ENCODE peak calls at places on chromosomes 11 and 22, in eight cellular contexts. I is AG04449; S is coronary artery; N is CD8-positive, alpha-beta T cell; Q is neural progenitor cell; W is heart right ventricle; F is psoas muscle; P is hepatocyte. H is an unnamed sample.

GRCh38 chr22:30694638-30695350 is at the start of gene OSBP2:
- DNase-seq in I (no peak), S (no peak), N (no peak), Q (peak), W (peak), F (peak), P (peak), H (peak)

GRCh38 chr11:27385245-27385644 is 22.2 kb upstream of the CCDC34 start:
- DNase-seq in I (peak), S (peak), N (no peak), Q (no peak), W (no peak), F (no peak), P (no peak), H (no peak)

GRCh38 chr11:77750757-77751156 is 69.8 kb downstream of the RSF1 start:
- DNase-seq in I (no peak), S (no peak), N (no peak), Q (no peak), W (no peak), F (no peak), P (no peak), H (no peak)

GRCh38 chr11:58127350-58127749 is 2.0 kb upstream of the OR9I1 start:
- DNase-seq in I (no peak), S (no peak), N (no peak), Q (no peak), W (no peak), F (no peak), P (no peak), H (no peak)

GRCh38 chr22:30235687-30236170 is 10.8 kb downstream of the LIF start:
- DNase-seq in I (peak), S (no peak), N (no peak), Q (no peak), W (no peak), F (no peak), P (peak), H (no peak)

GRCh38 chr11:77455740-77456139 is 18.2 kb downstream of the PAK1 start:
- DNase-seq in I (no peak), S (no peak), N (no peak), Q (no peak), W (no peak), F (no peak), P (no peak), H (peak)

GRCh38 chr11:128759597-128759996 is 65.7 kb downstream of the FLI1 start:
- DNase-seq in I (peak), S (no peak), N (no peak), Q (no peak), W (no peak), F (no peak), P (peak), H (no peak)

GRCh38 chr11:76588455-76589325 is 81.9 kb downstream of the LRRC32 start:
- DNase-seq in I (no peak), S (no peak), N (no peak), Q (no peak), W (peak), F (peak), P (peak), H (peak)

GRCh38 chr11:9016916-9017642 is 13.3 kb upstream of the NRIP3 start:
- DNase-seq in I (no peak), S (no peak), N (no peak), Q (peak), W (no peak), F (no peak), P (no peak), H (no peak)

GRCh38 chr11:92384807-92385206 is 160.2 kb downstream of the FAT3 start:
- DNase-seq in I (no peak), S (no peak), N (no peak), Q (no peak), W (no peak), F (no peak), P (no peak), H (no peak)

GRCh38 chr11:97751405-97751804 is 1269.3 kb upstream of the CNTN5 start:
- DNase-seq in I (no peak), S (no peak), N (no peak), Q (no peak), W (peak), F (no peak), P (no peak), H (no peak)

GRCh38 chr11:121733858-121734257 is 281.1 kb upstream of the SORL1-AS1 start:
- DNase-seq in I (no peak), S (no peak), N (no peak), Q (no peak), W (no peak), F (no peak), P (no peak), H (no peak)

GRCh38 chr11:100855466-100856067 is 168.5 kb downstream of the ARHGAP42 start:
- DNase-seq in I (no peak), S (no peak), N (no peak), Q (peak), W (no peak), F (no peak), P (peak), H (peak)

GRCh38 chr11:61962213-61963015 is 5.0 kb downstream of the FTH1 start:
- DNase-seq in I (no peak), S (no peak), N (no peak), Q (no peak), W (no peak), F (no peak), P (no peak), H (no peak)

GRCh38 chr22:17443413-17444203 is 74.3 kb downstream of the CECR2 start:
- DNase-seq in I (no peak), S (no peak), N (no peak), Q (no peak), W (no peak), F (peak), P (no peak), H (no peak)

GRCh38 chr22:50277761-50278160 is 7.6 kb upstream of the MAPK11 start:
- DNase-seq in I (no peak), S (no peak), N (no peak), Q (no peak), W (no peak), F (no peak), P (no peak), H (no peak)

GRCh38 chr11:105937738-105938137 is 84.3 kb downstream of the MSANTD4 start:
- DNase-seq in I (no peak), S (no peak), N (no peak), Q (no peak), W (no peak), F (no peak), P (peak), H (no peak)

GRCh38 chr11:70521475-70522260 is 123.3 kb downstream of the CTTN start:
- DNase-seq in I (no peak), S (no peak), N (no peak), Q (peak), W (no peak), F (peak), P (no peak), H (no peak)

GRCh38 chr11:106076923-106077608 is at the start of gene KBTBD3:
- DNase-seq in I (peak), S (peak), N (peak), Q (peak), W (peak), F (peak), P (peak), H (peak)

GRCh38 chr11:124923296-124923695 is 4.2 kb downstream of the HEPN1 start:
- DNase-seq in I (no peak), S (no peak), N (no peak), Q (no peak), W (no peak), F (no peak), P (no peak), H (no peak)
- TF ChIP-seq CTCF in I (no peak), S (no peak), N (no peak), Q (no peak), W (no peak), F (no peak), P (no peak), H (no peak)

GRCh38 chr11:66338276-66339162 is 2.3 kb upstream of the RIN1 start:
- DNase-seq in I (no peak), S (no peak), N (no peak), Q (no peak), W (no peak), F (peak), P (no peak), H (no peak)

GRCh38 chr11:66335531-66336233 is 552 bp downstream of the RIN1 start:
- DNase-seq in I (no peak), S (peak), N (no peak), Q (peak), W (no peak), F (peak), P (peak), H (no peak)

GRCh38 chr11:66334605-66335442 is 1.4 kb downstream of the RIN1 start:
- DNase-seq in I (no peak), S (peak), N (no peak), Q (no peak), W (no peak), F (peak), P (peak), H (no peak)

GRCh38 chr11:66337103-66337899 is 1.1 kb upstream of the RIN1 start:
- DNase-seq in I (no peak), S (peak), N (no peak), Q (no peak), W (no peak), F (peak), P (no peak), H (no peak)

DNA sequence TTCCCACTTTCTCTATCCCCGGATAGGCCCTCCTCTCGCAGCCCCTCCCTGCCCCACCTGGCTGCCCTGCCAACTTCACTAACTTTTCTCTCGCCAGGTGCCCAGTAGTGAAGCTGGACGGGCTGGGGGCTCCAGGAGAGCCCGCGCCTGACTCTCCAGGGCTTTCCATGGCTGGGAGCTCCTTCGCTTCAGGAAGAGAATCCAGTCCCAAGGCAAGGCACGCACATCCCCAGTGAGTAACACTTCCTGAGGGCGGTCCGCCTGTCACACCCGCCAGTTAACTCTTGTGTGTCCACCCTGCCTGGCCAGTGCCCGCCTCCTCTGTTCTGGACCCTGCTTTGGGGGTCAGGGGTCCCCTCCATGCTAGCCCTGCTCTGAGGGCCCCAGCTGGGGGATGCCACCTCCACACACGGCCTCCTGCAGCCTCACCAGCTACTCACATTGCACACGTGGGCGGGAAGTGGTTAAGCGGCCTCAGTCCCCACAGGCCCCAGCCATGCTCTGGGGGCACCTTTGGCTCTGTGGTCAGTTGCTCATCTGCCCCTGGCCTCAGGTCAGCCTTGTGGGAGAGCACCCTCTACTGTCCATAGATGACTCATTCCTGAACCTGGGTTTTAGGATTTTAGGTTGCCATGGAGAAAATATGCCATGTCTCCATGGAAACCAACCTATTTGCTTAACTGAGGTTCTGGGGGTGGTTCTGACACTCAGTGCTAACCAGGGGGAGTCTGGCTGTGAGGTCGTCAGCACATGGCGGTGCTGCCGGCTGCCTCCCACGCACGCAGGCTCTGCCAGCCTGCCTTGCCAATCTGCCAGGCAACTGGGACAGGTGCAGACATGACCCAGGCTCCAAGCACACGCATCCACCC is at the start of gene RIN1:
- DNase-seq in I (peak), S (peak), N (no peak), Q (peak), W (peak), F (peak), P (peak), H (peak)
- H3K4me3 ChIP-seq in I (peak), S (peak), N (peak), Q (peak), W (peak), F (peak), P (peak), H (no peak)

GRCh38 chr11:115504279-115505158 is at the start of gene CADM1:
- DNase-seq in I (peak), S (peak), N (peak), Q (peak), W (peak), F (peak), P (peak), H (peak)
- TF ChIP-seq CTCF in I (peak), S (peak), N (peak), Q (peak), W (peak), F (peak), P (peak), H (peak)

GRCh38 chr11:117313103-117313502 is 3.0 kb downstream of the BACE1 start:
- DNase-seq in I (no peak), S (no peak), N (no peak), Q (no peak), W (no peak), F (no peak), P (no peak), H (no peak)

GRCh38 chr11:117316197-117316961 is at the start of gene BACE1:
- DNase-seq in I (no peak), S (peak), N (no peak), Q (peak), W (peak), F (peak), P (peak), H (no peak)

GRCh38 chr11:117315285-117316196 is 515 bp downstream of the BACE1 start:
- DNase-seq in I (no peak), S (no peak), N (no peak), Q (no peak), W (no peak), F (peak), P (peak), H (no peak)

GRCh38 chr11:117314840-117315239 is 1.2 kb downstream of the BACE1 start:
- DNase-seq in I (no peak), S (no peak), N (no peak), Q (peak), W (no peak), F (no peak), P (peak), H (no peak)

GRCh38 chr11:117313828-117314768 is 2.0 kb downstream of the BACE1 start:
- DNase-seq in I (no peak), S (no peak), N (no peak), Q (no peak), W (no peak), F (no peak), P (no peak), H (no peak)
- H3K4me3 ChIP-seq in I (peak), S (peak), N (no peak), Q (peak), W (no peak), F (peak), P (no peak), H (no peak)

GRCh38 chr22:36573815-36574350 is 44.9 kb upstream of the EIF3D start:
- DNase-seq in I (no peak), S (no peak), N (no peak), Q (peak), W (no peak), F (no peak), P (no peak), H (no peak)

GRCh38 chr22:36568846-36569245 is 39.9 kb upstream of the EIF3D start:
- DNase-seq in I (no peak), S (no peak), N (no peak), Q (no peak), W (no peak), F (no peak), P (no peak), H (no peak)

GRCh38 chr22:36566720-36567119 is 37.8 kb upstream of the EIF3D start:
- DNase-seq in I (no peak), S (no peak), N (no peak), Q (no peak), W (no peak), F (no peak), P (no peak), H (no peak)

GRCh38 chr22:36571991-36572390 is 43.0 kb upstream of the EIF3D start:
- DNase-seq in I (no peak), S (no peak), N (no peak), Q (no peak), W (no peak), F (no peak), P (no peak), H (no peak)

GRCh38 chr22:36569999-36570398 is 41.0 kb upstream of the EIF3D start:
- DNase-seq in I (no peak), S (no peak), N (no peak), Q (peak), W (no peak), F (no peak), P (no peak), H (no peak)
- TF ChIP-seq CTCF in I (peak), S (no peak), N (no peak), Q (peak), W (no peak), F (no peak), P (peak), H (no peak)

GRCh38 chr11:5597953-5598352 is 1.5 kb downstream of the TRIM6 start:
- DNase-seq in I (no peak), S (no peak), N (no peak), Q (peak), W (no peak), F (no peak), P (no peak), H (no peak)
- H3K4me3 ChIP-seq in I (no peak), S (no peak), N (no peak), Q (no peak), W (no peak), F (no peak), P (no peak), H (no peak)

GRCh38 chr22:21982338-21982965 is at the start of gene TOP3B:
- DNase-seq in I (no peak), S (no peak), N (peak), Q (peak), W (peak), F (peak), P (peak), H (peak)
- TF ChIP-seq CTCF in I (no peak), S (no peak), N (no peak), Q (peak), W (no peak), F (no peak), P (no peak), H (no peak)

GRCh38 chr22:29205598-29206371 is at the start of gene EMID1:
- DNase-seq in I (no peak), S (no peak), N (no peak), Q (peak), W (peak), F (no peak), P (peak), H (peak)

GRCh38 chr22:29203883-29204282 is 1.8 kb upstream of the EMID1 start:
- DNase-seq in I (no peak), S (no peak), N (no peak), Q (peak), W (no peak), F (no peak), P (no peak), H (no peak)

GRCh38 chr22:29204617-29205183 is 996 bp upstream of the EMID1 start:
- DNase-seq in I (no peak), S (no peak), N (no peak), Q (no peak), W (no peak), F (no peak), P (no peak), H (no peak)

GRCh38 chr22:29206372-29207230 is 905 bp downstream of the EMID1 start:
- DNase-seq in I (no peak), S (no peak), N (no peak), Q (peak), W (no peak), F (no peak), P (no peak), H (no peak)

GRCh38 chr22:29205260-29205597 is 467 bp upstream of the EMID1 start:
- DNase-seq in I (no peak), S (no peak), N (no peak), Q (no peak), W (no peak), F (no peak), P (no peak), H (no peak)
- H3K4me3 ChIP-seq in I (peak), S (peak), N (no peak), Q (peak), W (no peak), F (peak), P (no peak), H (peak)